ENCODE peak calls at places on chromosome 15, in five cellular contexts. W is kidney epithelial cell, U is NCI-H1417, C is NCI-H2029 treated with DMSO at 0.1 percent for 48 hours, N is thoracic aorta. H is an unnamed sample.

GRCh38 chr15:100759116-100759515 is 120.5 kb upstream of the ALDH1A3 start:
- DNase-seq in N (no peak), W (no peak), U (no peak), C (no peak), H (no peak)

GRCh38 chr15:31605467-31605931 is 278.9 kb downstream of the KLF13 start:
- DNase-seq in W (no peak), N (no peak), C (no peak), U (no peak), H (no peak)

GRCh38 chr15:90062729-90063684 is 39.3 kb downstream of the IDH2 start:
- DNase-seq in C (peak), U (no peak), W (no peak), N (no peak), H (peak)

GRCh38 chr15:43285609-43286037 is 18.9 kb upstream of the TGM5 start:
- DNase-seq in N (peak), U (peak), W (no peak), C (peak), H (peak)

GRCh38 chr15:71659730-71660067 is 150.7 kb upstream of the NR2E3 start:
- DNase-seq in U (no peak), N (no peak), C (no peak), W (no peak), H (no peak)

GRCh38 chr15:24916305-24917009 is 38.3 kb upstream of the SNRPN start:
- DNase-seq in U (no peak), W (no peak), C (no peak), N (no peak), H (no peak)

GRCh38 chr15:63234479-63234878 is 42.9 kb upstream of the APH1B start:
- DNase-seq in C (no peak), U (no peak), N (no peak), W (no peak), H (no peak)

GRCh38 chr15:74613953-74614743 is 1.5 kb upstream of the CLK3 start:
- DNase-seq in C (no peak), W (no peak), N (no peak), U (no peak), H (no peak)

GRCh38 chr15:64772488-64772887 is 2.9 kb downstream of the RBPMS2 start:
- DNase-seq in C (no peak), U (no peak), N (no peak), W (no peak), H (no peak)

GRCh38 chr15:69979269-69979668 is 118.4 kb downstream of the TLE3 start:
- DNase-seq in U (no peak), W (peak), C (no peak), N (no peak), H (no peak)

H was measured in NCI-H345.